ENCODE peak calls at places on chromosomes 7 and 10, in nine cellular contexts. J, D, V, T, O, Z, Y, P and B are unnamed samples.

GRCh38 chr7:4182605-4183300 is 499.3 kb upstream of the FOXK1 start:
- DNase-seq in V (no peak), P (no peak), Z (no peak), Y (no peak), O (no peak), T (no peak), J (no peak), D (no peak), B (no peak)

GRCh38 chr10:114374141-114374791 is 30.0 kb downstream of the AFAP1L2 start:
- DNase-seq in Y (no peak), D (no peak), P (no peak), Z (no peak), T (peak; percentile 17), J (peak; percentile 91), O (peak; percentile 74), V (no peak), B (no peak)

GRCh38 chr10:44339218-44339617 is 45.7 kb downstream of the CXCL12 start:
- DNase-seq in Y (peak; percentile 15), P (no peak), T (peak; percentile 23), J (no peak), O (no peak), Z (peak; percentile 29), V (no peak), D (no peak), B (peak; percentile 18)

GRCh38 chr7:103297837-103298179 is 573 bp downstream of the PMPCB start:
- DNase-seq in V (no peak), D (no peak), O (no peak), Y (no peak), T (no peak), P (no peak), Z (no peak), J (no peak), B (no peak)

GRCh38 chr7:37289781-37290180 is 158.9 kb downstream of the ELMO1 start:
- DNase-seq in O (peak; percentile 62), V (no peak), D (no peak), Z (no peak), T (no peak), Y (no peak), J (no peak), P (no peak), B (no peak)

GRCh38 chr7:108442039-108442568 is 14.1 kb downstream of the NRCAM start:
- DNase-seq in Y (no peak), D (no peak), J (no peak), T (no peak), O (no peak), P (peak; percentile 7), V (no peak), Z (no peak), B (peak; percentile 79)

GRCh38 chr7:115410972-115411686 is 489.2 kb downstream of the MDFIC start:
- DNase-seq in P (no peak), T (no peak), V (no peak), Y (no peak), O (no peak), J (no peak), Z (no peak), D (no peak), B (no peak)

GRCh38 chr7:134483296-134483695 is 24.4 kb upstream of the AKR1B1 start:
- DNase-seq in D (no peak), O (no peak), V (no peak), P (no peak), T (no peak), J (no peak), Y (no peak), Z (no peak), B (peak; percentile 35)

GRCh38 chr10:75234683-75235374 is 928 bp downstream of the COMTD1 start:
- DNase-seq in Z (no peak), P (no peak), J (peak; percentile 70), V (peak; percentile 95), O (peak; percentile 59), T (no peak), Y (no peak), D (peak; percentile 14), B (no peak)

GRCh38 chr7:68892211-68892610 is 706.1 kb upstream of the AUTS2 start:
- DNase-seq in J (no peak), T (no peak), V (no peak), Y (no peak), Z (no peak), P (no peak), D (no peak), O (no peak), B (peak; percentile 0)

GRCh38 chr10:88083597-88083989 is 220.2 kb downstream of the PTEN start:
- DNase-seq in T (no peak), O (no peak), Z (no peak), V (no peak), Y (no peak), J (no peak), D (no peak), P (no peak), B (no peak)

GRCh38 chr10:132118366-132118765 is 52.6 kb downstream of the JAKMIP3 start:
- DNase-seq in O (no peak), Z (no peak), T (no peak), J (no peak), Y (no peak), V (peak; percentile 63), P (no peak), D (no peak), B (no peak)

GRCh38 chr10:33758299-33758698 is 423.8 kb upstream of the NRP1 start:
- DNase-seq in T (no peak), O (no peak), Y (no peak), V (no peak), P (no peak), D (no peak), Z (no peak), J (no peak), B (no peak)

GRCh38 chr10:18079665-18080295 is 60.4 kb upstream of the CACNB2 start:
- DNase-seq in Y (no peak), P (no peak), V (no peak), Z (no peak), D (no peak), O (no peak), J (no peak), T (peak; percentile 55), B (no peak)

GRCh38 chr10:69500864-69501468 is 49.7 kb downstream of the TSPAN15 start:
- DNase-seq in V (peak; percentile 62), Y (no peak), O (no peak), J (peak; percentile 53), T (no peak), Z (no peak), D (no peak), P (no peak), B (no peak)

GRCh38 chr10:32687116-32687515 is 241.2 kb downstream of the CCDC7 start:
- DNase-seq in T (peak; percentile 6), D (no peak), P (no peak), Z (no peak), Y (no peak), O (no peak), J (no peak), V (no peak), B (no peak)

GRCh38 chr7:13262929-13263530 is 575.6 kb downstream of the ARL4A start:
- DNase-seq in D (no peak), J (no peak), O (peak; percentile 5), P (peak; percentile 26), Z (no peak), T (peak; percentile 52), V (no peak), Y (no peak), B (peak; percentile 52)
- TF ChIP-seq CTCF in D (peak; percentile 63), J (peak; percentile 61), O (peak; percentile 85), P (peak; percentile 46), Z (peak; percentile 57), T (peak; percentile 87), V (no peak), Y (peak; percentile 59), B (peak; percentile 32)

GRCh38 chr10:22247636-22248035 is 29.8 kb upstream of the EBLN1 start:
- DNase-seq in Y (no peak), T (no peak), P (no peak), V (no peak), O (no peak), Z (no peak), D (no peak), J (no peak), B (peak; percentile 35)
- H3K27me3 ChIP-seq in Y (no peaks in the 10 kb centered on the region), T (no peaks in the 10 kb centered on the region), P (no peaks in the 10 kb centered on the region), V (no peaks in the 10 kb centered on the region), O (no peaks in the 10 kb centered on the region), Z (no peaks in the 10 kb centered on the region), D (no peaks in the 10 kb centered on the region), J (no peaks in the 10 kb centered on the region), B (no peaks in the 10 kb centered on the region)

DNA sequence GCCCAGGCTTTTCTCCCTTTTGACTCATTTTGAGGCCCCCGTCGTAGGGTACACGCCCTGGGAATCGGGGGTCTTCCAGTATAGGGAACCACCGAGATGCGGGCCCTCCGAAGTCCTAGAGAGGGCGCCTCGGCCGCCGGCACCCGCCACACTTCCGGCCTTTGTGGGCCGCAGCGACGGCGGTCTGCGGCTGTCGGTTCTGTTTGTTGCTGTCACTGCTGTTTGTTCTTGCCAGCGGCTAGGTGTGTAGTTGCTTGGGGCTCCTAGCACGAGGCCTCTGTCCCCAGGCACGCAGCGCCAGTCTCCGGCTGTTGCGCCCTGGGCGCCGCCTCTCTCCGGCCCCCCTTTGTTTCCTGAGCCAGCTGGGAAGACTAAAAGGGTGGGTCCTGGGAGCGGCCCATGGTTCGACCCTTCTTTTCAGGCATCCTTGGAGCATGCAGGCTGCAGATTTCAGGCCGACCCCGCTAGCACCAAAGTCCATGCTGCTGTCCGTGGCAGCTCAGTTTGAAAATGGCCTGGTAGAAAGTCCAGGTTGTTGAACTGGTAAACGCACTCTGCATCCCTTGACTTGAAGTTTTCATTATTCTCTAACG is 17.8 kb upstream of the ZKSCAN1 start:
- DNase-seq in P (no peak), D (peak; percentile 60), J (peak; percentile 78), Y (no peak), V (peak; percentile 93), Z (peak; percentile 87), O (peak; percentile 82), T (no peak), B (no peak)
- TF ChIP-seq CTCF in P (no peak), D (no peak), J (peak; percentile 47), Y (peak; percentile 34), V (no peak), Z (no peak), O (no peak), T (no peak), B (peak; percentile 39)

GRCh38 chr10:133592716-133593115 is 27.3 kb upstream of the SYCE1 start:
- DNase-seq in V (no peak), J (no peak), Z (no peak), Y (no peak), T (no peak), P (no peak), O (no peak), D (no peak), B (no peak)
- H3K27me3 ChIP-seq in V (no peaks in the 10 kb centered on the region), J (peaks cover 23% of the 10 kb centered on the region), Z (no peaks in the 10 kb centered on the region), Y (peaks cover 1% of the 10 kb centered on the region), T (no peaks in the 10 kb centered on the region), P (no peaks in the 10 kb centered on the region), O (peaks cover 47% of the 10 kb centered on the region), D (peaks cover 4% of the 10 kb centered on the region), B (no peaks in the 10 kb centered on the region)